ENCODE peak calls at places on chromosomes 1 and 21, in nine cellular contexts. Y is HCT116, N is neural progenitor cell, G is GM23338, V is OCI-LY7, O is hepatocyte, T is PC-3, X is MM.1S, D is SK-N-SH. J is an unnamed sample.

GRCh38 chr1:37035014-37035686 is 835 bp upstream of the GRIK3 start:
- DNase-seq in N (peak; percentile 34), T (no peak), D (no peak), V (no peak), O (no peak), Y (no peak), X (no peak), G (peak; percentile 67), J (no peak)

GRCh38 chr1:179230251-179230650 is 774 bp upstream of the ABL2 start:
- DNase-seq in Y (no peak), N (no peak), D (peak; percentile 17), O (no peak), T (peak; percentile 80), X (no peak), G (no peak), V (peak; percentile 3), J (peak; percentile 82)

GRCh38 chr1:208100906-208101305 is 143.3 kb downstream of the PLXNA2 start:
- DNase-seq in Y (no peak), G (no peak), X (no peak), D (no peak), V (no peak), T (no peak), O (no peak), N (no peak), J (peak; percentile 11)

GRCh38 chr1:220291575-220291974 is 19.3 kb upstream of the RAB3GAP2 start:
- DNase-seq in V (no peak), G (no peak), D (no peak), O (no peak), T (no peak), N (no peak), X (no peak), Y (no peak), J (no peak)

GRCh38 chr1:47229884-47230691 is 1.9 kb downstream of the TAL1 start:
- DNase-seq in Y (no peak), O (no peak), G (peak; percentile 11), D (no peak), V (no peak), N (peak; percentile 29), X (no peak), T (no peak), J (no peak)

GRCh38 chr1:108190001-108190634 is 10.0 kb downstream of the SLC25A24 start:
- DNase-seq in T (no peak), O (no peak), D (no peak), Y (no peak), N (no peak), V (no peak), G (no peak), X (no peak), J (no peak)

GRCh38 chr21:35084869-35085268 is 35.8 kb upstream of the RUNX1 start:
- DNase-seq in T (peak; percentile 95), X (no peak), N (no peak), Y (no peak), D (no peak), V (no peak), G (no peak), O (no peak), J (peak; percentile 90)

GRCh38 chr1:204647114-204647804 is 38.3 kb downstream of the LRRN2 start:
- DNase-seq in G (peak; percentile 85), X (peak; percentile 71), O (peak; percentile 74), T (peak; percentile 94), D (no peak), N (peak; percentile 70), V (peak; percentile 16), Y (peak; percentile 44), J (peak; percentile 83)

GRCh38 chr1:61050541-61051454 is 31.6 kb upstream of the NFIA start:
- DNase-seq in D (peak; percentile 86), Y (no peak), X (peak; percentile 15), V (no peak), T (peak; percentile 27), N (peak; percentile 85), O (peak; percentile 54), G (peak; percentile 49), J (peak; percentile 51)

GRCh38 chr1:220691039-220691684 is 999 bp downstream of the C1orf115 start:
- DNase-seq in X (no peak), D (no peak), T (no peak), V (no peak), G (no peak), N (peak; percentile 7), Y (no peak), O (peak; percentile 56), J (no peak)

GRCh38 chr1:194289569-194290266 is 1103.3 kb upstream of the B3GALT2 start:
- DNase-seq in O (no peak), X (peak; percentile 98), D (no peak), V (peak; percentile 98), T (no peak), G (peak; percentile 6), N (no peak), Y (no peak), J (no peak)

GRCh38 chr1:226676381-226676780 is 62.7 kb downstream of the ITPKB start:
- DNase-seq in T (no peak), O (no peak), G (no peak), X (no peak), D (no peak), N (no peak), V (peak; percentile 64), Y (no peak), J (peak; percentile 28)

GRCh38 chr1:88014126-88014525 is 669.9 kb upstream of the PKN2 start:
- DNase-seq in D (no peak), O (no peak), T (no peak), N (no peak), G (no peak), Y (no peak), X (no peak), V (no peak), J (no peak)

GRCh38 chr1:116254776-116255175 is 118.3 kb upstream of the ATP1A1 start:
- DNase-seq in G (no peak), X (no peak), V (no peak), Y (no peak), N (no peak), T (no peak), D (no peak), O (no peak), J (peak; percentile 2)

GRCh38 chr1:64093941-64094340 is 109.5 kb upstream of the UBE2U start:
- DNase-seq in N (no peak), X (no peak), O (no peak), Y (no peak), T (peak; percentile 77), V (no peak), G (no peak), D (no peak), J (peak; percentile 64)

GRCh38 chr1:173295391-173295790 is 88.3 kb upstream of the TNFSF4 start:
- DNase-seq in Y (no peak), G (no peak), X (no peak), T (no peak), O (no peak), D (no peak), V (no peak), N (no peak), J (peak; percentile 45)

GRCh38 chr1:247338723-247339270 is 7.1 kb upstream of the ZNF496 start:
- DNase-seq in Y (no peak), N (no peak), G (no peak), X (no peak), V (no peak), D (no peak), O (no peak), T (peak; percentile 70), J (peak; percentile 46)
- H3K4me2 ChIP-seq in Y (no peak overlapping the region), N (no peak overlapping the region), G (no peak overlapping the region), X (no peak overlapping the region), V (no peak overlapping the region), D (peak overlapping the region; percentile 35), O (no peak overlapping the region), T (peak overlapping the region; percentile 2), J (peak overlapping the region; percentile 38)

DNA sequence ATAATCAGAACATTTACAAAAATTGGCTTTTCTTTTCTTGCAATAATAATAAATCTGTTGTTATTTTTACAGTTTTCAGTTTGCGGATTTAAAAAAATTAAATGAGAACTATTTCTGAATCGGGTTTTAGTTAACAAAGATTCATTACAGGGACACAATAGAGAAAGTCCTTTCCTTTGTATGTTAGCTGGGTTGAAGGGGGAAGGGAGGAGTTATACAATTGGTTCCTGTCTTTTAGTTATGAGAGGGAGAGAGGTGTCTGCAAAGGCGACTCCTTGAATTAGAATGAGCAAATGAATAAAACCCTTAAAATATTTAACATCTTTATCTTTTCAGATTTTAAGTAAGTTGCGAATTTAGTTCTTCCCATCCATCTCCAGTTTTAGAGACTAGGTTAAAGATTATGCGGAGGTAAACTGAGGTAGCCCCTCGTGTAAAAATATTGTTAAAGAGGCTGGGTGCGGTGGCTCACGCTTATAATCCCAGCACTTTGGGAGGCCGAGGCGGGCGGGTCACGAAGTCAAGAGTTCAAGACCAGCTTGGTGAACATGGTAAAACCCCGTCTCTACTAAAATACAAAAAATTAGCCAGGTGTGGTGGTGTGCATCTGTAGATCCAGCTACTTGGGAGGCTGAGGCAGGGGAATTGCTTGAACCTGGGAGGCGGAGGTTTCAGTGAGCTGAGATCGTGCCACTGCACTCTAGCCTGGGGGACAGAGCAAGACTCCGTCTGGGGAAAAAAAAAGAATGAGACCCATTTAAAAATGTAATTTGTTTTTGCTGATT is 3.9 kb downstream of the SPEN start:
- DNase-seq in X (no peak), G (peak; percentile 56), O (no peak), Y (no peak), V (peak; percentile 19), N (peak; percentile 60), D (no peak), T (no peak), J (peak; percentile 26)
- TF ChIP-seq EZH2phosphoT487 in X (no peak), G (no peak), O (no peak), Y (no peak), V (no peak), N (no peak), D (no peak), T (no peak), J (no peak)

DNA sequence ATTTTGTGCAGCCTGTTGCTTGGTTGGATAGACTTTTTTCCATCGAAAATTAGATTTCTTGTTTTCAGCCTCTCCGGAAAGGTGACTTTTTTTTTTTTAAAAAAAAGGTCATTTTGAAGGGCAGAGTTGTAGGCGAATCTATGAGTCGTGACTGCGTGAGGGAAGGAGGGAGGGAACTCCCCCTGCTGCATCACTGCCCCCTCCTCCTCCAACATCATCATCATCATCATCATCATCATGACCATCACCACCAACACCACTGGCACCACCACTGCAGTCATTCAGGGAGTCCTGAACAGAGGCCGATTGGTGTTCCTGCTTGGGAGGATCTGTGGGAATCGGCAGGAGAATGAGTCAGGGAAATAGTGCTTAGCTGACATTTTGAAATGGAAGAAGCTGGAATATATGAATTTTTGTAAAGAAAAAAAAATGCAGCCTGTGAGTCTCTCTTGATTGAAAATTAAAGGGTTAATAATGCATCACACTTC is 1.2 kb downstream of the ATP1B1 start:
- DNase-seq in O (no peak), V (peak; percentile 48), D (no peak), X (no peak), T (peak; percentile 57), G (no peak), Y (no peak), N (no peak), J (peak; percentile 55)
- H3K27ac ChIP-seq in O (peak overlapping the region; percentile 95), V (peak overlapping the region; percentile 91), D (peak overlapping the region; percentile 95), X (no peak overlapping the region), T (peak overlapping the region; percentile 64), G (no peak overlapping the region), Y (peak overlapping the region; percentile 85), N (no peak overlapping the region), J (peak overlapping the region; percentile 11)

DNA sequence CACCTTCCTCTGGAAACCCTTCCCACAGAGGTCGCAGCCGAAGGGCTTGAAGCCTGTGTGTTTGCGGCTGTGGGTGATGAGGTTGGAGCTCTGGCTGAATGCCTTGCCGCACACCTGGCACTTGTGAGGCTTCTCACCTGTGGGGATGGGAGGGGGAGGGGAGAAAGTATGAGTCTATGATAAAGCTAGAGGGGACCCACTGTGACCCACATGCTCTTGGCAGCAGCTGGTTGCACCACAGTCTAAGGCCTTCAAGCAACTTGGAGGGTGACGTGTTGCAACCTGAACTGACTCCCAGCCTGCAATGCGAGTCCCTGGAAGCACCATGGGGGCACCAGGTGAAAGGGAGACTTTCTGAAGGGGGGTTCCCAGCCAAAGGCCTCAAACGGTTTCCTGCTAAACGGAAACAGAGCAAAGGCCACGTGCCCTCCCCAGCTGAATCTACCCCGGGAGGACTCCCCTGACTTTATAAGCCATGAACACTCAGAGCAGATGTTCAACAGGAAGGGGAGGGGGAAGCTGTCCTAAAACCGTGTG is 10.6 kb downstream of the GFI1 start:
- DNase-seq in X (no peak), Y (no peak), O (no peak), N (no peak), G (peak; percentile 37), D (no peak), T (no peak), V (peak; percentile 68), J (no peak)
- H3K4me2 ChIP-seq in X (no peak overlapping the region), Y (no peak overlapping the region), O (no peak overlapping the region), N (no peak overlapping the region), G (peak overlapping the region; percentile 55), D (no peak overlapping the region), T (no peak overlapping the region), V (peak overlapping the region; percentile 12), J (no peak overlapping the region)